ENCODE peak calls at places on chromosomes 5 and 9, in ten cellular contexts. One of them, this sample, is unnamed.
A peak's percentile ranks its signal among the peaks of the same experiment; 100 is the strongest.

GRCh38 chr5:31730139-31730538 is 91.2 kb downstream of the PDZD2 start:
- DNase-seq in transverse colon: no peak
- DNase-seq in upper lobe of left lung: no peak
- DNase-seq in sigmoid colon: no peak
- DNase-seq in HepG2: no peak
- DNase-seq in K562: no peak
- DNase-seq in SK-N-SH: no peak
- DNase-seq in H1: no peak
- DNase-seq in GM12878: no peak
- DNase-seq in suprapubic skin: no peak
- DNase-seq in this sample: no peak

GRCh38 chr5:74342948-74343682 is 297.4 kb downstream of the ENC1 start:
- DNase-seq in transverse colon: no peak
- DNase-seq in upper lobe of left lung: no peak
- DNase-seq in sigmoid colon: no peak
- DNase-seq in HepG2: no peak
- DNase-seq in K562: no peak
- DNase-seq in SK-N-SH: no peak
- DNase-seq in H1: no peak
- DNase-seq in GM12878: no peak
- DNase-seq in suprapubic skin: no peak
- DNase-seq in this sample: no peak

GRCh38 chr5:9222054-9222738 is 323.7 kb downstream of the SEMA5A start:
- DNase-seq in transverse colon: no peak
- DNase-seq in upper lobe of left lung: no peak
- DNase-seq in sigmoid colon: no peak
- DNase-seq in HepG2: no peak
- DNase-seq in K562: no peak
- DNase-seq in SK-N-SH: peak; percentile 18
- DNase-seq in H1: no peak
- DNase-seq in GM12878: no peak
- DNase-seq in suprapubic skin: no peak
- DNase-seq in this sample: no peak

GRCh38 chr5:3343211-3343610 is 252.4 kb upstream of the IRX1 start:
- DNase-seq in transverse colon: no peak
- DNase-seq in upper lobe of left lung: no peak
- DNase-seq in sigmoid colon: peak; percentile 4
- DNase-seq in HepG2: no peak
- DNase-seq in K562: no peak
- DNase-seq in SK-N-SH: no peak
- DNase-seq in H1: no peak
- DNase-seq in GM12878: no peak
- DNase-seq in suprapubic skin: no peak
- DNase-seq in this sample: no peak

GRCh38 chr9:122498883-122499288 is 11.7 kb upstream of the OR1J2 start:
- DNase-seq in transverse colon: no peak
- DNase-seq in upper lobe of left lung: no peak
- DNase-seq in sigmoid colon: no peak
- DNase-seq in HepG2: peak; percentile 24
- DNase-seq in K562: peak; percentile 31
- DNase-seq in SK-N-SH: peak; percentile 45
- DNase-seq in H1: peak; percentile 25
- DNase-seq in GM12878: no peak
- DNase-seq in suprapubic skin: no peak
- DNase-seq in this sample: no peak

GRCh38 chr5:165757756-165758155 is 2252.3 kb downstream of the MAT2B start:
- DNase-seq in transverse colon: no peak
- DNase-seq in upper lobe of left lung: no peak
- DNase-seq in sigmoid colon: no peak
- DNase-seq in HepG2: no peak
- DNase-seq in K562: no peak
- DNase-seq in SK-N-SH: no peak
- DNase-seq in H1: no peak
- DNase-seq in GM12878: no peak
- DNase-seq in suprapubic skin: no peak
- DNase-seq in this sample: no peak

GRCh38 chr9:4137755-4138154 is 162.1 kb downstream of the GLIS3 start:
- DNase-seq in transverse colon: no peak
- DNase-seq in upper lobe of left lung: no peak
- DNase-seq in sigmoid colon: no peak
- DNase-seq in HepG2: no peak
- DNase-seq in K562: no peak
- DNase-seq in SK-N-SH: no peak
- DNase-seq in H1: no peak
- DNase-seq in GM12878: no peak
- DNase-seq in suprapubic skin: no peak
- DNase-seq in this sample: no peak

GRCh38 chr5:74199436-74200210 is 440.9 kb downstream of the ENC1 start:
- DNase-seq in transverse colon: no peak
- DNase-seq in upper lobe of left lung: no peak
- DNase-seq in sigmoid colon: no peak
- DNase-seq in HepG2: no peak
- DNase-seq in K562: no peak
- DNase-seq in SK-N-SH: no peak
- DNase-seq in H1: no peak
- DNase-seq in GM12878: no peak
- DNase-seq in suprapubic skin: no peak
- DNase-seq in this sample: no peak

DNA sequence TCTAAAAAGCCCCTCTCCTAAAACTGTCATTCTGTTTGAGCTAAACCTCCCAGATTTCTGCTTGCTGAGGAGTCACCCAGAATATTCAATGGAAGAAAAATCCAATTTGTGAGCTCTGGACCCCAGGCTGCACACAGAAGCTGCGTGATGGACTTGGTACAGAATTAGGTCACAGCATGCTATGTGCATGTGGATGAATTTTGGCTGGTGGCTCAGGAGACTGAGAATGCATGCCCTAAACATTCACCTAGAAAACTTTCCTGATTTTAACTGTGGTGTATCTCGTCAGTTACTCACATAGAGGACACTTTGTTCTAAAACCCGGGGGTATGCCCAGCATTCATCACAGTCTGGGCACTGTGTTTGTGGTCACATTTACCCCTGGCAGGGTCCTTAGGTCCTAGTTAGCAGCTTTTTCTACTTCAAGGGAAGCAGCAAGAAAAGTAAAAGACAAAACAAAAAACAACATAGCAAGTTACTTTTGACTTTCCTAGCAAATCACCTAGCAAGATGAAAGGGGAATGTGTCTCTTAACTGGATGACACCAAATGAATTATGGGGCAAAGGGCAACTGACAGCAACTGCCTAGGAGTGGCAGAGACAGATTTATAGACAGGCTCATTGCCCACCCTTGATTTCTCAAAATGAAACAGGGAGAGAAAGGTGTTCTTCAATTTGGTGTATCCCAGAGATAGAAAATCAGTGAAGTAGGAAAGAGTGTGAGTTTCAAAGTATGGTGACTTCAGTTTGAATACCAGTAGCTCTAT is 8.3 kb upstream of the SHROOM1 start:
- DNase-seq in transverse colon: no peak
- DNase-seq in upper lobe of left lung: no peak
- DNase-seq in sigmoid colon: no peak
- DNase-seq in HepG2: no peak
- DNase-seq in K562: no peak
- DNase-seq in SK-N-SH: no peak
- DNase-seq in H1: no peak
- DNase-seq in GM12878: no peak
- DNase-seq in suprapubic skin: no peak
- DNase-seq in this sample: no peak
- TF ChIP-seq EP300 in transverse colon: no peak
- TF ChIP-seq EP300 in upper lobe of left lung: no peak
- TF ChIP-seq EP300 in sigmoid colon: no peak
- TF ChIP-seq EP300 in HepG2: peak; percentile 75
- TF ChIP-seq EP300 in K562: no peak
- TF ChIP-seq EP300 in SK-N-SH: no peak
- TF ChIP-seq EP300 in H1: no peak
- TF ChIP-seq EP300 in GM12878: no peak
- TF ChIP-seq EP300 in suprapubic skin: no peak
- TF ChIP-seq EP300 in this sample: no peak

GRCh38 chr5:150513375-150514309 is 5.7 kb downstream of the NDST1 start:
- DNase-seq in transverse colon: no peak
- DNase-seq in upper lobe of left lung: no peak
- DNase-seq in sigmoid colon: no peak
- DNase-seq in HepG2: no peak
- DNase-seq in K562: peak; percentile 65
- DNase-seq in SK-N-SH: peak; percentile 68
- DNase-seq in H1: no peak
- DNase-seq in GM12878: no peak
- DNase-seq in suprapubic skin: no peak
- DNase-seq in this sample: no peak

GRCh38 chr5:150509992-150510391 is 2.1 kb downstream of the NDST1 start:
- DNase-seq in transverse colon: no peak
- DNase-seq in upper lobe of left lung: no peak
- DNase-seq in sigmoid colon: no peak
- DNase-seq in HepG2: no peak
- DNase-seq in K562: no peak
- DNase-seq in SK-N-SH: no peak
- DNase-seq in H1: no peak
- DNase-seq in GM12878: no peak
- DNase-seq in suprapubic skin: no peak
- DNase-seq in this sample: no peak

GRCh38 chr5:150510460-150511263 is 2.7 kb downstream of the NDST1 start:
- DNase-seq in transverse colon: peak; percentile 78
- DNase-seq in upper lobe of left lung: peak; percentile 83
- DNase-seq in sigmoid colon: no peak
- DNase-seq in HepG2: peak; percentile 92
- DNase-seq in K562: no peak
- DNase-seq in SK-N-SH: peak; percentile 44
- DNase-seq in H1: no peak
- DNase-seq in GM12878: no peak
- DNase-seq in suprapubic skin: no peak
- DNase-seq in this sample: no peak

GRCh38 chr5:150511641-150512367 is 3.9 kb downstream of the NDST1 start:
- DNase-seq in transverse colon: peak; percentile 93
- DNase-seq in upper lobe of left lung: peak; percentile 71
- DNase-seq in sigmoid colon: no peak
- DNase-seq in HepG2: no peak
- DNase-seq in K562: peak; percentile 85
- DNase-seq in SK-N-SH: peak; percentile 70
- DNase-seq in H1: no peak
- DNase-seq in GM12878: no peak
- DNase-seq in suprapubic skin: peak; percentile 85
- DNase-seq in this sample: no peak

DNA sequence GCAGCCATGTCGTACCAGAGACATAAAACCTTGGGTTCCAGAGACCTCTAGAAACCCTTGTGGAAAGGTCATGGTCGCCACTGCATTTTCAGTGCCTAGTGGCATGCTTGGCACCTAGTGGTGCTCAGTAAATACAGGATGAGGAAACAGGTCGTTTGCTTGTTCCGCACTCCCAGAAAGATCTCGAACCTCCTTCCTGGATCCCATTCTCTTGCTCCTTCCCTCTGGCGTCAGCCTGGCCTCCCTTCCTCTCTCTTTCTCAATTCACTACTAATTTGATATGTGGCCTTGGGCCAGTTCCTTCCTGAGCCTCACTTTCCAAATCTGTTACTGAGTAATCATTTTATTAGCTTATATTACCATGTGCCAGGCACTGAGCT is 4.4 kb downstream of the NDST1 start:
- DNase-seq in transverse colon: peak; percentile 52
- DNase-seq in upper lobe of left lung: peak; percentile 63
- DNase-seq in sigmoid colon: no peak
- DNase-seq in HepG2: no peak
- DNase-seq in K562: no peak
- DNase-seq in SK-N-SH: no peak
- DNase-seq in H1: no peak
- DNase-seq in GM12878: no peak
- DNase-seq in suprapubic skin: no peak
- DNase-seq in this sample: no peak
- TF ChIP-seq POLR2AphosphoS5 in transverse colon: no peak
- TF ChIP-seq POLR2AphosphoS5 in upper lobe of left lung: no peak
- TF ChIP-seq POLR2AphosphoS5 in sigmoid colon: no peak
- TF ChIP-seq POLR2AphosphoS5 in HepG2: no peak
- TF ChIP-seq POLR2AphosphoS5 in K562: no peak
- TF ChIP-seq POLR2AphosphoS5 in SK-N-SH: no peak
- TF ChIP-seq POLR2AphosphoS5 in H1: no peak
- TF ChIP-seq POLR2AphosphoS5 in GM12878: no peak
- TF ChIP-seq POLR2AphosphoS5 in suprapubic skin: no peak
- TF ChIP-seq POLR2AphosphoS5 in this sample: no peak

DNA sequence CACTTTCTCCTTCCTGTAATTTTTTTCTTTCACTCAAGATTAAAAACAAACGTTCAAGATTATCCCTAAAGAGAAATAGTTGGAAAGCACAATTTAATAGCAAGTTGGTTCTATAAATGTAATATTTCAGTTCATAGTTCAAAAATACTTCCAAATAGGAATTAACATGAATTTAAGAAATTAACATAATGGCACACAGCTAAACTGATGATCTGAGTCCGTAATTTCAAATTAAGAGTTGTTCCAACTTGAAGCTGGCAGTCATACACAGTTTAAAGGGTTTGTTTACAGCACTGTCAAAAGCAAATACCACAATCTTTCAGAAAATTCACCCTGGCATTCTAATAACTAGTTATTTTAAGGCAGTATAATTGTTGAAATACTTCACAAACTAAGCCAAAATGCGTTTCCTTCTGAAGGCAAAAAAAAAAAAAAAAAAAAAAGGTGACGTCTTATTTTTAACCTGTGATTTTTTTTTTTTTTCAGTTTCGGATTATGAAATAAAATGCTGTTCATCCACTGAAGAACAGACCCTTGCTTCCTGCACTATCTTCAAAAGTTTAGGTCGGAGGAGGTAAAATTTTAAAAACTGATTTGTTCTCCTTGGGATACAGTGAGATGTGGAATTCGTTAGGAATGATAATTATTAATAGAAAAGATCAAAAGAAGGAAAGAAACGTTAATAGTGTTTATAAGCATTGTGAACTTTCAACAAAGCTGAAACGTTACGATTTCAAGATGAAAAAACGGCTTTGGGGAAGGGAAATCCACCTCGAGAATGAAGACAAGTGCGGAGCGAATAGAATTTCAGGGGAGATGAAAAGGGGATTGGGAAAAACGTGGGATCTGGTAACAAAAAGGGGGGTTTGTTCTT is 898 bp downstream of the IL6ST start:
- DNase-seq in transverse colon: no peak
- DNase-seq in upper lobe of left lung: no peak
- DNase-seq in sigmoid colon: no peak
- DNase-seq in HepG2: no peak
- DNase-seq in K562: no peak
- DNase-seq in SK-N-SH: no peak
- DNase-seq in H1: no peak
- DNase-seq in GM12878: no peak
- DNase-seq in suprapubic skin: no peak
- DNase-seq in this sample: no peak
- TF ChIP-seq EP300 in transverse colon: no peak
- TF ChIP-seq EP300 in upper lobe of left lung: no peak
- TF ChIP-seq EP300 in sigmoid colon: no peak
- TF ChIP-seq EP300 in HepG2: no peak
- TF ChIP-seq EP300 in K562: no peak
- TF ChIP-seq EP300 in SK-N-SH: no peak
- TF ChIP-seq EP300 in H1: no peak
- TF ChIP-seq EP300 in GM12878: no peak
- TF ChIP-seq EP300 in suprapubic skin: no peak
- TF ChIP-seq EP300 in this sample: no peak

GRCh38 chr9:129583308-129584038 is 37.4 kb downstream of the C9orf50 start:
- DNase-seq in transverse colon: no peak
- DNase-seq in upper lobe of left lung: peak; percentile 58
- DNase-seq in sigmoid colon: no peak
- DNase-seq in HepG2: peak; percentile 75
- DNase-seq in K562: no peak
- DNase-seq in SK-N-SH: no peak
- DNase-seq in H1: no peak
- DNase-seq in GM12878: no peak
- DNase-seq in suprapubic skin: peak; percentile 55
- DNase-seq in this sample: no peak

GRCh38 chr9:129579294-129579693 is 41.6 kb downstream of the C9orf50 start:
- DNase-seq in transverse colon: no peak
- DNase-seq in upper lobe of left lung: no peak
- DNase-seq in sigmoid colon: no peak
- DNase-seq in HepG2: no peak
- DNase-seq in K562: no peak
- DNase-seq in SK-N-SH: no peak
- DNase-seq in H1: no peak
- DNase-seq in GM12878: no peak
- DNase-seq in suprapubic skin: no peak
- DNase-seq in this sample: no peak

GRCh38 chr9:129580211-129580915 is 40.5 kb downstream of the C9orf50 start:
- DNase-seq in transverse colon: peak; percentile 33
- DNase-seq in upper lobe of left lung: no peak
- DNase-seq in sigmoid colon: no peak
- DNase-seq in HepG2: peak; percentile 91
- DNase-seq in K562: no peak
- DNase-seq in SK-N-SH: no peak
- DNase-seq in H1: no peak
- DNase-seq in GM12878: peak; percentile 64
- DNase-seq in suprapubic skin: no peak
- DNase-seq in this sample: no peak

GRCh38 chr9:129582865-129583264 is 38.0 kb downstream of the C9orf50 start:
- DNase-seq in transverse colon: no peak
- DNase-seq in upper lobe of left lung: no peak
- DNase-seq in sigmoid colon: no peak
- DNase-seq in HepG2: no peak
- DNase-seq in K562: no peak
- DNase-seq in SK-N-SH: no peak
- DNase-seq in H1: no peak
- DNase-seq in GM12878: no peak
- DNase-seq in suprapubic skin: no peak
- DNase-seq in this sample: no peak

DNA sequence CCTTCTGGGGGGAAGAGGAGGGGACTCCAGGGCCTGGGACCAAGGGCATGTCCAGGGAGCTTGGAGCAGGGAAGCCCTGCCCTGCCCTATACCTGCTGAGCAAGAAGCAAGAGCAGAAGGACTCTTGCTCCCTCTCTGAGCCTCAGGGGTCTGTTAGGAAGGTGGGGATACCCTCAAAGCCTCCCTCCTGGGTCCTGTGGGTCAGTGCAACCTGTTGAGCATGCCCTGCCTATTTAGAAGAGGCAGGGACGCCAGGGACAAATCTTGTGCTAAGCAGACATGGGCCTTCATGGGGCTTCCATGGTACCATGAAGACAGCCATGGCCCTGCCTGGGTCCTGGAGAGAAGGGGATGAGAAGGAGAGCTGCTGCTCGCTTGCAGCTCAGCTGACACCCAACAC is 39.4 kb downstream of the C9orf50 start:
- DNase-seq in transverse colon: no peak
- DNase-seq in upper lobe of left lung: no peak
- DNase-seq in sigmoid colon: no peak
- DNase-seq in HepG2: no peak
- DNase-seq in K562: no peak
- DNase-seq in SK-N-SH: no peak
- DNase-seq in H1: no peak
- DNase-seq in GM12878: no peak
- DNase-seq in suprapubic skin: no peak
- DNase-seq in this sample: no peak
- TF ChIP-seq POLR2AphosphoS5 in transverse colon: no peak
- TF ChIP-seq POLR2AphosphoS5 in upper lobe of left lung: no peak
- TF ChIP-seq POLR2AphosphoS5 in sigmoid colon: no peak
- TF ChIP-seq POLR2AphosphoS5 in HepG2: no peak
- TF ChIP-seq POLR2AphosphoS5 in K562: no peak
- TF ChIP-seq POLR2AphosphoS5 in SK-N-SH: no peak
- TF ChIP-seq POLR2AphosphoS5 in H1: no peak
- TF ChIP-seq POLR2AphosphoS5 in GM12878: no peak
- TF ChIP-seq POLR2AphosphoS5 in suprapubic skin: no peak
- TF ChIP-seq POLR2AphosphoS5 in this sample: no peak

This sample was measured in esophagus muscularis mucosa.